ENCODE peak calls at places on chromosomes 1 and 21, in eight cellular contexts. A is heart right ventricle, N is colonic mucosa, Z is caudate nucleus, R is substantia nigra, Y is A549, S is endodermal cell, U is lung. Q is an unnamed sample.

GRCh38 chr1:51969038-51969705 is 21.3 kb downstream of the RAB3B start:
- DNase-seq in U (no peak), Z (no peak), N (no peak), A (no peak), Y (peak; percentile 66), R (no peak), S (no peak), Q (peak; percentile 88)

GRCh38 chr1:14606632-14607031 is 8.1 kb downstream of the KAZN start:
- DNase-seq in Y (no peak), N (no peak), S (no peak), R (no peak), A (no peak), U (no peak), Z (no peak), Q (no peak)

GRCh38 chr1:35319988-35320713 is 51.6 kb downstream of the ZMYM4 start:
- DNase-seq in R (no peak), S (no peak), Z (no peak), U (no peak), Y (no peak), A (no peak), N (no peak), Q (no peak)

GRCh38 chr1:224116131-224116530 is 2.2 kb downstream of the FBXO28 start:
- DNase-seq in S (no peak), U (no peak), N (no peak), Z (no peak), R (no peak), A (no peak), Y (peak; percentile 44), Q (peak; percentile 46)

GRCh38 chr1:220692436-220693228 is 2.5 kb downstream of the C1orf115 start:
- DNase-seq in S (no peak), R (no peak), U (no peak), Z (no peak), Y (no peak), N (no peak), A (no peak), Q (no peak)

GRCh38 chr1:43887748-43888147 is 45.9 kb upstream of the ARTN start:
- DNase-seq in A (no peak), Z (no peak), R (no peak), U (no peak), Y (no peak), S (no peak), N (no peak), Q (no peak)

GRCh38 chr1:170096806-170097340 is 22.4 kb upstream of the KIFAP3 start:
- DNase-seq in N (no peak), A (no peak), U (no peak), R (no peak), Z (no peak), Y (no peak), S (no peak), Q (no peak)

GRCh38 chr1:110630770-110631663 is 24.9 kb upstream of the KCNA2 start:
- DNase-seq in S (peak; percentile 94), N (peak; percentile 80), A (peak; percentile 75), U (peak; percentile 83), Z (peak; percentile 58), R (no peak), Y (peak; percentile 53), Q (peak; percentile 80)

GRCh38 chr1:222334026-222334680 is 213.8 kb downstream of the HHIPL2 start:
- DNase-seq in A (no peak), S (no peak), Z (no peak), N (no peak), R (no peak), Y (no peak), U (no peak), Q (no peak)

GRCh38 chr1:156848461-156849150 is 10.3 kb downstream of the INSRR start:
- DNase-seq in S (peak; percentile 93), A (peak; percentile 37), Z (no peak), Y (no peak), R (no peak), U (peak; percentile 45), N (peak; percentile 52), Q (peak; percentile 56)

GRCh38 chr21:45830221-45830640 is 151.3 kb upstream of the COL6A1 start:
- DNase-seq in R (no peak), S (no peak), Y (no peak), A (no peak), Z (no peak), U (no peak), N (no peak), Q (no peak)

GRCh38 chr1:25619101-25619890 is 2.7 kb downstream of the MAN1C1 start:
- DNase-seq in A (peak; percentile 42), U (no peak), Y (no peak), N (peak; percentile 36), R (peak; percentile 12), Z (peak; percentile 32), S (peak; percentile 93), Q (peak; percentile 52)

GRCh38 chr21:35562876-35563275 is 497.4 kb downstream of the SETD4 start:
- DNase-seq in Z (no peak), N (no peak), U (no peak), R (no peak), A (no peak), Y (no peak), S (no peak), Q (no peak)

GRCh38 chr1:86779308-86780191 is 75.2 kb downstream of the SH3GLB1 start:
- DNase-seq in N (peak; percentile 31), Y (no peak), U (peak; percentile 40), R (no peak), Z (peak; percentile 35), S (no peak), A (no peak), Q (peak; percentile 55)

GRCh38 chr1:245313581-245313980 is 158.8 kb downstream of the KIF26B start:
- DNase-seq in A (no peak), Z (no peak), N (no peak), R (no peak), S (no peak), U (no peak), Y (no peak), Q (no peak)

GRCh38 chr1:148333875-148334338 is 149.2 kb downstream of the PPIAL4G start:
- DNase-seq in U (no peak), R (no peak), Z (no peak), A (no peak), Y (no peak), S (peak; percentile 84), N (peak; percentile 41), Q (no peak)

GRCh38 chr1:26288311-26288941 is 8.5 kb downstream of the SH3BGRL3 start:
- DNase-seq in S (no peak), R (no peak), N (peak; percentile 51), Z (peak; percentile 49), Y (no peak), U (no peak), A (no peak), Q (no peak)

GRCh38 chr1:30183895-30184294 is 539.5 kb downstream of the MATN1 start:
- DNase-seq in Z (no peak), U (no peak), Y (no peak), S (peak; percentile 32), R (no peak), N (no peak), A (no peak), Q (peak; percentile 1)

GRCh38 chr1:40849801-40850592 is 12.2 kb downstream of the CITED4 start:
- DNase-seq in S (peak; percentile 90), N (peak; percentile 71), Z (peak; percentile 61), R (no peak), A (peak; percentile 63), U (peak; percentile 75), Y (peak; percentile 57), Q (peak; percentile 82)

GRCh38 chr21:45801989-45802388 is 158.5 kb downstream of the PCBP3 start:
- DNase-seq in N (no peak), Y (no peak), S (no peak), A (no peak), U (no peak), R (no peak), Z (no peak), Q (no peak)

GRCh38 chr1:111660204-111661150 is 40.9 kb downstream of the RAP1A start:
- DNase-seq in U (no peak), Z (no peak), N (peak; percentile 39), Y (no peak), A (no peak), S (no peak), R (no peak), Q (no peak)
- H3K27ac ChIP-seq in U (no peak overlapping the region), Z (no peak overlapping the region), N (peak overlapping the region; percentile 71), Y (no peak overlapping the region), A (no peak overlapping the region), S (no peak overlapping the region), R (peak overlapping the region; percentile 8), Q (peak overlapping the region; percentile 55)

GRCh38 chr1:62370594-62370993 is 51.4 kb upstream of the KANK4 start:
- DNase-seq in R (no peak), N (no peak), Y (no peak), Z (no peak), U (peak; percentile 66), A (no peak), S (no peak), Q (no peak)
- H3K27ac ChIP-seq in R (no peak overlapping the region), N (no peak overlapping the region), Y (no peak overlapping the region), Z (no peak overlapping the region), U (no peak overlapping the region), A (no peak overlapping the region), S (no peak overlapping the region), Q (no peak overlapping the region)

GRCh38 chr1:8481650-8482380 is 163.9 kb downstream of the SLC45A1 start:
- DNase-seq in R (no peak), U (no peak), Z (no peak), N (no peak), A (no peak), S (no peak), Y (no peak), Q (no peak)
- H3K27ac ChIP-seq in R (no peak overlapping the region), U (no peak overlapping the region), Z (no peak overlapping the region), N (no peak overlapping the region), A (no peak overlapping the region), S (no peak overlapping the region), Y (no peak overlapping the region), Q (no peak overlapping the region)

DNA sequence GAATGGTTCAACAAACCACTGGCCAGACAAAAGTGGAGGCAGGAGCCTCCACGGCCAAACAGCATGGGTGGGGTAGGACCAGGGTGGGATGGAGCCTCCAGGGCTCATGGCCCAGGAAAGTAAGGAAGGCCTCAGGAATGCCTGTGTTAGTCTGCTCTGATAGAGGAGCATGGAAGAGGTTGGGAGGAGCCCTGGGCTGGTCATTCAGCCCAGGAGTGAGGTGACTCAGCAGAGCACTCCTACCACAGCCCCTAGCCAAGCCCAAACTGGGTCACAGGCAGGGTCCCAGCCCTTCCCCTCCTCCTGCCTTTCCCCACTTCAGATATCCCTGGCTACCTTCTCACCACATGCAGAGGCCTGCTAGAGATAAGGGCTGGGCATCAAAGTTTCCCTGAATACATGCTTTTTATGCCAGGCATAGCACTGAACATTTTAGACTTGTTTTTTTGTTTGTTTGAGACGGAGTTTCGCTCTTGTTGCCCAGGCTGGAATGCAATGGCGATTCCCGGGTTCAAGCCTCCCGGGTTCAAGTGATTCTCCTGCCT is 3.1 kb upstream of the SHISA4 start:
- DNase-seq in Y (peak; percentile 65), Z (no peak), U (no peak), R (no peak), A (no peak), N (no peak), S (peak; percentile 73), Q (no peak)
- H3K27ac ChIP-seq in Y (peak overlapping the region; percentile 11), Z (no peak overlapping the region), U (no peak overlapping the region), R (no peak overlapping the region), A (peak overlapping the region; percentile 82), N (no peak overlapping the region), S (no peak overlapping the region), Q (no peak overlapping the region)

Q was measured in hepatocyte.